ENCODE peak calls at places on chromosomes 1 and 21, in nine cellular contexts. D is EL; Z is smooth muscle cell of the brain vasculature; X is T-cell; F is activated CD8-positive, alpha-beta T cell treated with anti-CD3 and anti-CD28 coated beads, Interleukin-2, amount 10 ng/mL, durations not matched to agents 7 days and 5 days; M is right atrium auricular region; S is mesendoderm; O is AG08396; E is ELF-1. Q is an unnamed sample.

GRCh38 chr1:70504176-70504820 is 93.2 kb downstream of the CTH start:
- DNase-seq in D (peak), Z (no peak), X (no peak), F (no peak), M (no peak), S (no peak), O (no peak), E (no peak), Q (peak)

GRCh38 chr1:115338457-115338820 is 390 bp upstream of the NGF start:
- DNase-seq in D (no peak), Z (no peak), X (no peak), F (no peak), M (no peak), S (no peak), O (no peak), E (peak), Q (no peak)

GRCh38 chr21:39141502-39141901 is 41.7 kb downstream of the PSMG1 start:
- DNase-seq in D (peak), Z (peak), X (no peak), F (no peak), M (no peak), S (no peak), O (no peak), E (no peak), Q (peak)

GRCh38 chr1:203669739-203670138 is 43.1 kb downstream of the ATP2B4 start:
- DNase-seq in D (peak), Z (peak), X (no peak), F (no peak), M (no peak), S (no peak), O (peak), E (no peak), Q (peak)

GRCh38 chr1:107597290-107597689 is 367.7 kb downstream of the VAV3 start:
- DNase-seq in D (no peak), Z (no peak), X (no peak), F (no peak), M (no peak), S (peak), O (no peak), E (no peak), Q (no peak)

GRCh38 chr1:109768700-109769325 is 5.1 kb upstream of the EPS8L3 start:
- DNase-seq in D (no peak), Z (no peak), X (no peak), F (no peak), M (no peak), S (no peak), O (no peak), E (no peak), Q (no peak)

GRCh38 chr1:93574991-93575390 is 106.6 kb downstream of the BCAR3 start:
- DNase-seq in D (no peak), Z (no peak), X (no peak), F (no peak), M (no peak), S (no peak), O (no peak), E (no peak), Q (no peak)

GRCh38 chr1:44507490-44508396 is 102.7 kb downstream of the RNF220 start:
- DNase-seq in D (no peak), Z (no peak), X (no peak), F (no peak), M (no peak), S (peak), O (no peak), E (peak), Q (no peak)

GRCh38 chr1:18234790-18235242 is 127.2 kb downstream of the IGSF21 start:
- DNase-seq in D (peak), Z (no peak), X (no peak), F (peak), M (no peak), S (peak), O (peak), E (peak), Q (no peak)

GRCh38 chr1:176193023-176193422 is 14.1 kb downstream of the COP1 start:
- DNase-seq in D (no peak), Z (no peak), X (no peak), F (no peak), M (no peak), S (no peak), O (no peak), E (no peak), Q (no peak)

GRCh38 chr1:171488190-171488929 is 3.0 kb downstream of the PRRC2C start:
- DNase-seq in D (no peak), Z (no peak), X (no peak), F (no peak), M (no peak), S (no peak), O (no peak), E (no peak), Q (no peak)

GRCh38 chr1:163082971-163083370 is 13.8 kb downstream of the RGS4 start:
- DNase-seq in D (no peak), Z (no peak), X (no peak), F (no peak), M (no peak), S (no peak), O (no peak), E (no peak), Q (no peak)

GRCh38 chr1:201882665-201883132 is 6.0 kb upstream of the SHISA4 start:
- DNase-seq in D (peak), Z (no peak), X (no peak), F (no peak), M (no peak), S (peak), O (peak), E (peak), Q (peak)

GRCh38 chr1:246483204-246483933 is 23.7 kb downstream of the SMYD3 start:
- DNase-seq in D (peak), Z (no peak), X (no peak), F (no peak), M (no peak), S (no peak), O (no peak), E (no peak), Q (peak)

GRCh38 chr1:30916296-30916695 is 7.7 kb upstream of the SDC3 start:
- DNase-seq in D (no peak), Z (no peak), X (no peak), F (no peak), M (peak), S (no peak), O (no peak), E (no peak), Q (no peak)

GRCh38 chr1:78468511-78468910 is 22.3 kb upstream of the PTGFR start:
- DNase-seq in D (no peak), Z (no peak), X (no peak), F (no peak), M (no peak), S (no peak), O (no peak), E (no peak), Q (no peak)

GRCh38 chr1:165284471-165284870 is 72.0 kb downstream of the LMX1A start:
- DNase-seq in D (no peak), Z (no peak), X (no peak), F (no peak), M (no peak), S (no peak), O (no peak), E (peak), Q (no peak)

GRCh38 chr1:226625326-226625725 is 76.8 kb downstream of the STUM start:
- DNase-seq in D (no peak), Z (no peak), X (no peak), F (no peak), M (no peak), S (no peak), O (no peak), E (no peak), Q (no peak)

GRCh38 chr21:46323227-46323709 is 402 bp downstream of the C21orf58 start:
- DNase-seq in D (no peak), Z (no peak), X (no peak), F (no peak), M (peak), S (no peak), O (no peak), E (peak), Q (no peak)

GRCh38 chr1:1968767-1969504 is 34.6 kb downstream of the CFAP74 start:
- DNase-seq in D (no peak), Z (no peak), X (no peak), F (no peak), M (no peak), S (no peak), O (no peak), E (no peak), Q (no peak)

GRCh38 chr1:16243408-16243690 is 6.4 kb upstream of the CPLANE2 start:
- DNase-seq in D (no peak), Z (no peak), X (no peak), F (no peak), M (no peak), S (no peak), O (no peak), E (no peak), Q (no peak)

GRCh38 chr1:229716064-229716463 is 90.0 kb downstream of the URB2 start:
- DNase-seq in D (no peak), Z (peak), X (no peak), F (no peak), M (no peak), S (peak), O (no peak), E (peak), Q (no peak)

GRCh38 chr1:19398309-19398760 is 86.2 kb downstream of the SLC66A1 start:
- DNase-seq in D (peak), Z (peak), X (no peak), F (no peak), M (no peak), S (peak), O (peak), E (peak), Q (peak)

GRCh38 chr1:119516680-119517079 is 9.7 kb downstream of the HSD3B1 start:
- DNase-seq in D (no peak), Z (no peak), X (no peak), F (no peak), M (no peak), S (peak), O (no peak), E (peak), Q (no peak)

GRCh38 chr1:217457016-217457415 is 173.9 kb downstream of the GPATCH2 start:
- DNase-seq in D (no peak), Z (no peak), X (no peak), F (no peak), M (no peak), S (peak), O (no peak), E (no peak), Q (no peak)

GRCh38 chr1:235325139-235325538 is 2.8 kb downstream of the ARID4B start:
- DNase-seq in D (no peak), Z (no peak), X (no peak), F (no peak), M (no peak), S (no peak), O (no peak), E (no peak), Q (no peak)

GRCh38 chr1:229209816-229210215 is 61.1 kb upstream of the RAB4A start:
- DNase-seq in D (no peak), Z (no peak), X (no peak), F (no peak), M (peak), S (peak), O (no peak), E (no peak), Q (no peak)

GRCh38 chr1:178238722-178239510 is 145.0 kb downstream of the RASAL2 start:
- DNase-seq in D (peak), Z (peak), X (no peak), F (no peak), M (no peak), S (peak), O (peak), E (no peak), Q (peak)

GRCh38 chr21:17818158-17819113 is 720 bp downstream of the C21orf91 start:
- DNase-seq in D (peak), Z (no peak), X (peak), F (peak), M (no peak), S (peak), O (peak), E (peak), Q (peak)

GRCh38 chr1:93490357-93490756 is 42.4 kb downstream of the FNBP1L start:
- DNase-seq in D (no peak), Z (no peak), X (no peak), F (no peak), M (no peak), S (no peak), O (no peak), E (no peak), Q (no peak)

GRCh38 chr1:164613176-164613575 is 54.2 kb downstream of the PBX1 start:
- DNase-seq in D (no peak), Z (no peak), X (no peak), F (no peak), M (no peak), S (peak), O (no peak), E (no peak), Q (no peak)

GRCh38 chr1:72051538-72051937 is 230.8 kb downstream of the NEGR1 start:
- DNase-seq in D (no peak), Z (no peak), X (no peak), F (no peak), M (no peak), S (no peak), O (no peak), E (no peak), Q (peak)

GRCh38 chr1:231776006-231776707 is 149.6 kb downstream of the DISC1 start:
- DNase-seq in D (peak), Z (no peak), X (no peak), F (no peak), M (no peak), S (peak), O (peak), E (peak), Q (no peak)

GRCh38 chr1:107919953-107920352 is 45.0 kb downstream of the VAV3 start:
- DNase-seq in D (no peak), Z (no peak), X (no peak), F (no peak), M (no peak), S (no peak), O (no peak), E (no peak), Q (no peak)

GRCh38 chr1:167617100-167617949 is 12.7 kb upstream of the RCSD1 start:
- DNase-seq in D (peak), Z (peak), X (no peak), F (peak), M (no peak), S (peak), O (no peak), E (peak), Q (peak)

Q was measured in HCEC 1CT.